ENCODE peak calls at places on chromosomes 6 and 20, in eight cellular contexts. F, Q, O, B, T, Y, A and W are unnamed samples.

GRCh38 chr6:43308101-43308989 is at the start of gene CRIP3:
- DNase-seq in B (peak; percentile 19), Y (peak; percentile 50), T (no peak), Q (no peak), O (peak; percentile 56), F (no peak), A (no peak), W (peak; percentile 40)

GRCh38 chr6:20631525-20631924 is 97.3 kb downstream of the CDKAL1 start:
- DNase-seq in T (no peak), B (no peak), Y (no peak), F (no peak), A (no peak), O (no peak), Q (no peak), W (no peak)

GRCh38 chr6:158706369-158706982 is 56.6 kb downstream of the SYTL3 start:
- DNase-seq in O (peak; percentile 20), B (peak; percentile 64), A (peak; percentile 75), T (no peak), F (peak; percentile 51), Y (peak; percentile 82), Q (peak; percentile 52), W (peak; percentile 33)

GRCh38 chr6:24600903-24601302 is 45.1 kb downstream of the KIAA0319 start:
- DNase-seq in T (peak; percentile 18), Q (no peak), A (no peak), O (no peak), B (no peak), F (no peak), Y (no peak), W (no peak)

GRCh38 chr6:132354517-132355167 is 46.6 kb downstream of the MOXD1 start:
- DNase-seq in A (no peak), Y (no peak), F (no peak), Q (no peak), T (peak; percentile 85), B (no peak), O (peak; percentile 93), W (peak; percentile 52)

GRCh38 chr6:29589423-29590048 is 4.6 kb downstream of the OR2H2 start:
- DNase-seq in B (peak; percentile 54), Y (peak; percentile 71), T (peak; percentile 55), O (peak; percentile 64), A (peak; percentile 54), Q (peak; percentile 40), F (peak; percentile 47), W (peak; percentile 37)

GRCh38 chr20:45890077-45890996 is 671 bp downstream of the NEURL2 start:
- DNase-seq in Q (peak; percentile 92), O (peak; percentile 21), F (peak; percentile 78), Y (peak; percentile 92), T (no peak), B (peak; percentile 85), A (peak; percentile 91), W (no peak)

GRCh38 chr6:56381852-56382251 is 134.5 kb upstream of the COL21A1 start:
- DNase-seq in T (no peak), O (no peak), Q (peak; percentile 81), F (peak; percentile 23), A (no peak), Y (peak; percentile 38), B (peak; percentile 52), W (peak; percentile 84)

GRCh38 chr20:17423782-17424181 is 107.4 kb downstream of the BFSP1 start:
- DNase-seq in O (no peak), Q (no peak), F (no peak), Y (no peak), T (no peak), A (no peak), B (no peak), W (no peak)

GRCh38 chr6:116374586-116374985 is 3.8 kb downstream of the DSE start:
- DNase-seq in B (no peak), O (no peak), Y (no peak), T (no peak), Q (no peak), F (no peak), A (no peak), W (no peak)

GRCh38 chr6:106114492-106114891 is 28.4 kb downstream of the PRDM1 start:
- DNase-seq in A (no peak), Y (no peak), O (no peak), T (no peak), Q (no peak), F (no peak), B (no peak), W (no peak)

GRCh38 chr20:5482791-5483190 is 166.0 kb upstream of the PROKR2 start:
- DNase-seq in A (no peak), O (no peak), T (no peak), Q (no peak), F (peak; percentile 17), Y (no peak), B (peak; percentile 70), W (no peak)

GRCh38 chr20:62175711-62176110 is 7.1 kb upstream of the MTG2 start:
- DNase-seq in T (no peak), A (no peak), B (no peak), O (no peak), Y (no peak), F (no peak), Q (no peak), W (no peak)

GRCh38 chr20:62178316-62179161 is 4.3 kb upstream of the MTG2 start:
- DNase-seq in Q (no peak), B (no peak), A (no peak), O (no peak), T (no peak), Y (no peak), F (no peak), W (no peak)

GRCh38 chr20:62179162-62179504 is 3.7 kb upstream of the MTG2 start:
- DNase-seq in T (no peak), F (no peak), A (no peak), Q (no peak), Y (no peak), B (no peak), O (no peak), W (no peak)

GRCh38 chr20:62176866-62177265 is 6.0 kb upstream of the MTG2 start:
- DNase-seq in A (peak; percentile 75), T (no peak), Y (no peak), B (no peak), Q (no peak), F (no peak), O (no peak), W (no peak)

DNA sequence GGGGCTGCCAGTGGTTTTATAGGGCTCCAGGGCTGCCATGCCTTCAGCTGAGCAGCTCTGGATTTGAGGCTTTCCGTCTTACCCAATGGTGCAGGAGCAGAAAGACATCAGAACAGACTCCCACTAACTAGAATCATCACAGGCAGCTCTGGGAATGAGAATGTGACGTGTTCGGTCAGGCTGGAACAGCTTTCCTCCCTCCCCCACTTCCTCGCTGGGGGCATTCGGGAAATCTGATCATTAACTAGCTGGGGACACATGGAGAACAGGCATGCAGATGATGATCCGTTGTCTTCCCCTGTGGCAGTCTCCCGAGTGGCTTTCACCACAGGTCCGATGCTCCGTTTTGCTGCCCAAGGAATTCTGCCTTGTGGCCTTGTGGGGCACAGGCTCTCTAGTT is 5.5 kb upstream of the MTG2 start:
- DNase-seq in T (no peak), F (no peak), Q (no peak), O (no peak), Y (no peak), A (peak; percentile 86), B (no peak), W (no peak)
- H2AFZ ChIP-seq in T (no peak overlapping the region), F (no peak overlapping the region), Q (no peak overlapping the region), O (no peak overlapping the region), Y (no peak overlapping the region), A (no peak overlapping the region), B (no peak overlapping the region), W (no peak overlapping the region)

DNA sequence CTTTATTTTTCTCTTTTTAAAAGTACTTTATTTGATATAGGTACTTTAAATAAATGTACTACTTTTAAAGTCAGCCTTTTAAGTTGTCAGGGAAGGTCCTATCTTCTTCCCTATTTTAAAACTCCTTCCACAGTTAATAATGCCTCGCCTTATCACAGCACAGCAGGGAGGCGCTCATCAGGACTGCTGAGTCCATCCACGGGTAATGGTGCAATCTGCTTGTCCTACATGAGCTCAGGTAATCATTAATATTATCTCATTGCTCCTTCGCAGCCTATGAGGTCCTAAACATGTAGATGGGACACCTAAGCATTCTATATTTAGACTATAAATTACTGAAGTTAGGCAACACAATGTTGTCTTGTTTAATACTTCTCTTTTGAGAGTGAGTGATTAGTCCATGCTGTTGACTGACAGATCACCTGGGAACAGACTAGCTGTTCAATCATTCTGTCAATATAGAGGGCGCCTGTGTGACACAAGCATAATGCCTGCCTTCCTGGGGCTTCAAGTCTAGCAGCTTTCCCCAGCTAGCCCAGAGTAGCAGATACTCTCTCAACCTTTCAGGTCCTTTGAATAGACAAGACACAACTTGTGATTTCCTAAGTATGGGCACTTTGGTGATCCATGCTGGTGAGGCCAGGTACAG is 91.0 kb downstream of the FYN start:
- DNase-seq in Y (peak; percentile 37), B (no peak), F (no peak), O (no peak), A (no peak), Q (no peak), T (no peak), W (no peak)
- TF ChIP-seq CTCF in Y (no peak), B (no peak), F (no peak), O (no peak), A (no peak), Q (no peak), T (no peak), W (no peak)

GRCh38 chr20:25280051-25280573 is 32.2 kb downstream of the PYGB start:
- DNase-seq in O (peak; percentile 40), Y (no peak), F (no peak), T (no peak), Q (no peak), A (peak; percentile 60), B (no peak), W (no peak)
- H3K36me3 ChIP-seq in O (no peaks in the 10 kb centered on the region), Y (no peaks in the 10 kb centered on the region), F (peaks cover 74% of the 10 kb centered on the region), T (peaks cover 97% of the 10 kb centered on the region), Q (peaks cover 86% of the 10 kb centered on the region), A (peaks cover 77% of the 10 kb centered on the region), B (peaks cover 31% of the 10 kb centered on the region), W (peaks cover 78% of the 10 kb centered on the region)

GRCh38 chr6:54058236-54058635 is 53.0 kb upstream of the MLIP start:
- DNase-seq in F (no peak), O (no peak), A (no peak), Y (no peak), T (no peak), B (no peak), Q (no peak), W (no peak)

GRCh38 chr6:54063228-54063539 is 48.1 kb upstream of the MLIP start:
- DNase-seq in B (no peak), T (no peak), A (no peak), Y (no peak), O (no peak), F (no peak), Q (no peak), W (no peak)

GRCh38 chr6:54060286-54060685 is 51.0 kb upstream of the MLIP start:
- DNase-seq in T (no peak), Q (no peak), F (peak; percentile 53), O (no peak), B (peak; percentile 38), Y (no peak), A (no peak), W (no peak)

GRCh38 chr6:54057068-54057467 is 54.2 kb upstream of the MLIP start:
- DNase-seq in T (no peak), F (no peak), B (no peak), Q (peak; percentile 24), O (no peak), Y (no peak), A (no peak), W (no peak)

DNA sequence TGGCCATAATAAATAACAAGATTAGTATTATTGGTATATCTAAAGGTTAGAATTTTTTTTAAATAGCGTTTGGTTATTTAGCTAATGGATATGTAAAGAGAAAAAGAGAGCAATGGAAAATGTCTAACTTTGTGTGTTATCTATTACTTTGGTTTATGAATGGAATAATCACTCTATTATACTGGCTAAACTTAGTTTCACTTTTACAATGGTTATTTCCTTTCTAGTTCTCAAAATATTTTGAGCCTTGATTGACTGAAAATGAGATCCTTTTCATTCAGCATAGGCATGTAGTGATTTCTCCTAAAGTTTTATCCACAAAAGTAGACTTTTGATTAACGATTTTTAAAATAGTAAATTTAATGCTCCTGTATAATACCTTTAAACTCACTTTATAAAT is 51.6 kb upstream of the MLIP start:
- DNase-seq in B (no peak), A (no peak), T (no peak), F (no peak), Q (no peak), Y (no peak), O (no peak), W (no peak)
- H2AFZ ChIP-seq in B (peak overlapping the region; percentile 10), A (peak overlapping the region; percentile 5), T (no peak overlapping the region), F (no peak overlapping the region), Q (no peak overlapping the region), Y (no peak overlapping the region), O (no peak overlapping the region), W (no peak overlapping the region)